ENCODE peak calls at places on chromosomes 11 and 22, in ten cellular contexts. E is thoracic aorta; Z is mesenchymal stem cell; U is NCI-H1105; T is stimulated activated CD4-positive, alpha-beta T cell treated with anti-CD3 and anti-CD28 coated beads, Interleukin-15, amount 100 ng/mL, for 1 hour; J is fibroblast of villous mesenchyme; N is stimulated activated CD8-positive, alpha-beta memory T cell treated with anti-CD3 and anti-CD28 coated beads, Interleukin-7, amount 100 ng/mL, for 24 hours; O is GM10248; A is iris pigment epithelial cell; G is Ammon's horn. B is an unnamed sample.

GRCh38 chr11:126197277-126197939 is 14.0 kb downstream of the RPUSD4 start:
- DNase-seq in J (peak), G (no peak), E (no peak), Z (peak), N (no peak), O (no peak), T (no peak), A (peak), U (no peak), B (no peak)

GRCh38 chr22:19287889-19288288 is 3.6 kb downstream of the CLTCL1 start:
- DNase-seq in T (no peak), Z (peak), J (peak), U (no peak), N (no peak), E (no peak), O (no peak), A (peak), G (no peak), B (no peak)

GRCh38 chr11:69440876-69441275 is 40.6 kb upstream of the LINC01488 start:
- DNase-seq in N (no peak), J (no peak), T (no peak), G (no peak), A (no peak), E (no peak), O (no peak), Z (peak), U (no peak), B (no peak)

GRCh38 chr11:2207212-2207611 is 35.6 kb upstream of the TH start:
- DNase-seq in G (no peak), J (no peak), T (no peak), N (no peak), E (no peak), O (no peak), U (no peak), Z (no peak), A (no peak), B (no peak)

GRCh38 chr11:561148-562003 is 606 bp downstream of the RASSF7 start:
- DNase-seq in J (no peak), T (no peak), E (no peak), A (peak), O (no peak), G (no peak), N (no peak), Z (no peak), U (no peak), B (peak)

GRCh38 chr11:28713850-28714249 is 605.7 kb downstream of the METTL15 start:
- DNase-seq in O (no peak), Z (no peak), A (no peak), N (no peak), U (no peak), G (no peak), T (no peak), E (no peak), J (no peak), B (no peak)

GRCh38 chr11:17471501-17471900 is 5.1 kb downstream of the ABCC8 start:
- DNase-seq in Z (no peak), O (no peak), A (no peak), E (no peak), U (no peak), N (no peak), G (no peak), T (no peak), J (no peak), B (no peak)

GRCh38 chr22:27835446-27835845 is 33.9 kb upstream of the MN1 start:
- DNase-seq in E (no peak), N (no peak), O (no peak), T (no peak), J (peak), G (no peak), Z (peak), A (peak), U (no peak), B (no peak)

GRCh38 chr11:118841469-118842222 is 42.0 kb upstream of the CXCR5 start:
- DNase-seq in A (no peak), E (no peak), J (peak), T (peak), N (peak), O (peak), G (no peak), Z (no peak), U (no peak), B (no peak)

GRCh38 chr22:27487600-27488450 is 313.7 kb downstream of the MN1 start:
- DNase-seq in N (no peak), G (no peak), J (peak), U (no peak), O (no peak), A (peak), E (no peak), Z (peak), T (no peak), B (peak)

GRCh38 chr11:105152556-105152955 is 13.0 kb upstream of the CARD18 start:
- DNase-seq in E (no peak), G (no peak), N (no peak), O (no peak), A (peak), T (no peak), Z (peak), U (no peak), J (no peak), B (no peak)

GRCh38 chr11:29263971-29264682 is 752.7 kb downstream of the KCNA4 start:
- DNase-seq in J (no peak), G (peak), T (no peak), N (no peak), Z (no peak), O (no peak), U (no peak), E (no peak), A (peak), B (no peak)

GRCh38 chr22:40603088-40603605 is 33.4 kb downstream of the MRTFA start:
- DNase-seq in G (no peak), T (no peak), N (no peak), O (no peak), A (peak), Z (peak), J (peak), E (no peak), U (no peak), B (no peak)

GRCh38 chr22:27240298-27240885 is 561.2 kb downstream of the MN1 start:
- DNase-seq in G (no peak), N (no peak), O (no peak), U (no peak), A (no peak), J (no peak), E (no peak), Z (peak), T (no peak), B (peak)

GRCh38 chr11:125304876-125305275 is 140.3 kb downstream of the PKNOX2 start:
- DNase-seq in E (no peak), O (no peak), T (no peak), U (no peak), N (no peak), Z (no peak), G (no peak), A (no peak), J (no peak), B (no peak)